ENCODE peak calls at places on chromosome 13, in seven cellular contexts. P is posterior cingulate gyrus, X is islet precursor cell, N is activated T-cell treated with anti-CD3 and anti-CD28 coated beads for 1 hour, U is astrocyte of the spinal cord, R is T-cell, H is IMR-90. G is an unnamed sample.

GRCh38 chr13:98994080-98994479 is 16.2 kb upstream of the DOCK9 start:
- DNase-seq in P (no peak), U (no peak), H (no peak), N (no peak), R (no peak), X (no peak), G (no peak)

GRCh38 chr13:66489586-66489985 is 740.5 kb downstream of the PCDH9 start:
- DNase-seq in H (peak), U (no peak), X (no peak), N (no peak), P (no peak), R (no peak), G (no peak)

GRCh38 chr13:73416093-73416492 is 357.3 kb downstream of the KLF5 start:
- DNase-seq in N (no peak), H (no peak), X (peak), U (peak), R (no peak), P (no peak), G (no peak)

GRCh38 chr13:91609353-91609752 is 210.9 kb downstream of the GPC5 start:
- DNase-seq in N (no peak), U (peak), P (no peak), H (peak), R (no peak), X (no peak), G (no peak)

GRCh38 chr13:38783992-38784875 is 97.4 kb downstream of the FREM2 start:
- DNase-seq in X (no peak), P (no peak), H (no peak), N (no peak), R (no peak), U (no peak), G (no peak)

GRCh38 chr13:95641291-95641811 is 3.2 kb downstream of the DZIP1 start:
- DNase-seq in N (no peak), P (peak), X (peak), R (no peak), H (peak), U (peak), G (no peak)

GRCh38 chr13:37806666-37807065 is 62.9 kb downstream of the TRPC4 start:
- DNase-seq in H (no peak), P (no peak), U (no peak), N (no peak), R (no peak), X (peak), G (no peak)

GRCh38 chr13:107721436-107721835 is 493.9 kb downstream of the LIG4 start:
- DNase-seq in N (no peak), X (no peak), U (no peak), R (no peak), H (no peak), P (no peak), G (no peak)

GRCh38 chr13:73248711-73249580 is 190.1 kb downstream of the KLF5 start:
- DNase-seq in U (no peak), N (no peak), R (no peak), X (peak), P (no peak), H (peak), G (no peak)

G was measured in KG1.